ENCODE peak calls at places on chromosomes 2 and 18, in five cellular contexts. K is LNCaP clone FGC, N is mucosa of descending colon, F is lower lobe of right lung, I is A549. G is an unnamed sample.

GRCh38 chr18:49322770-49323490 is 137.5 kb downstream of the DYM start:
- DNase-seq in K (no peak), N (no peak), F (no peak), I (no peak), G (peak; percentile 43)

GRCh38 chr2:175154670-175155082 is 13.3 kb downstream of the ATF2 start:
- DNase-seq in K (no peak), N (no peak), F (no peak), I (no peak), G (no peak)

GRCh38 chr2:56474412-56475158 is 290.8 kb downstream of the CCDC85A start:
- DNase-seq in K (no peak), N (no peak), F (no peak), I (no peak), G (peak; percentile 87)

GRCh38 chr2:54767921-54768320 is 44.5 kb downstream of the EML6 start:
- DNase-seq in K (no peak), N (no peak), F (no peak), I (no peak), G (peak; percentile 61)

GRCh38 chr2:174597347-174598047 is at the start of gene WIPF1:
- DNase-seq in K (no peak), N (no peak), F (no peak), I (no peak), G (no peak)

GRCh38 chr2:239721531-239721930 is 303.6 kb downstream of the NDUFA10 start:
- DNase-seq in K (no peak), N (no peak), F (peak; percentile 28), I (no peak), G (no peak)

GRCh38 chr2:81467096-81467495 is 1162.5 kb upstream of the LRRTM1 start:
- DNase-seq in K (no peak), N (no peak), F (peak; percentile 34), I (no peak), G (no peak)

GRCh38 chr2:234483568-234484251 is 13.2 kb downstream of the ARL4C start:
- DNase-seq in K (no peak), N (peak; percentile 34), F (peak; percentile 60), I (no peak), G (no peak)

GRCh38 chr2:96951125-96951654 is 35.2 kb downstream of the FAM178B start:
- DNase-seq in K (peak; percentile 31), N (peak; percentile 85), F (peak; percentile 85), I (peak; percentile 76), G (no peak)

GRCh38 chr18:61893304-61893970 is 630 bp upstream of the RNF152 start:
- DNase-seq in K (no peak), N (peak; percentile 75), F (peak; percentile 55), I (peak; percentile 13), G (no peak)

GRCh38 chr2:230537531-230537976 is 121.6 kb downstream of the SP100 start:
- DNase-seq in K (no peak), N (no peak), F (no peak), I (no peak), G (no peak)
- H3K4me3 ChIP-seq in K (no peak overlapping the region), N (no peak overlapping the region), F (no peak overlapping the region), I (no peak overlapping the region), G (no peak overlapping the region)

GRCh38 chr18:71942433-71942832 is 601.7 kb downstream of the CBLN2 start:
- DNase-seq in K (no peak), N (no peak), F (no peak), I (no peak), G (no peak)
- TF ChIP-seq CTCF in K (no peak), N (no peak), F (no peak), I (no peak), G (peak; percentile 7)

GRCh38 chr2:69798909-69799526 is 30.4 kb upstream of the GMCL1 start:
- DNase-seq in K (no peak), N (no peak), F (no peak), I (no peak), G (no peak)
- H3K4me3 ChIP-seq in K (no peak overlapping the region), N (no peak overlapping the region), F (peak overlapping the region; percentile 27), I (no peak overlapping the region), G (peak overlapping the region; percentile 16)

DNA sequence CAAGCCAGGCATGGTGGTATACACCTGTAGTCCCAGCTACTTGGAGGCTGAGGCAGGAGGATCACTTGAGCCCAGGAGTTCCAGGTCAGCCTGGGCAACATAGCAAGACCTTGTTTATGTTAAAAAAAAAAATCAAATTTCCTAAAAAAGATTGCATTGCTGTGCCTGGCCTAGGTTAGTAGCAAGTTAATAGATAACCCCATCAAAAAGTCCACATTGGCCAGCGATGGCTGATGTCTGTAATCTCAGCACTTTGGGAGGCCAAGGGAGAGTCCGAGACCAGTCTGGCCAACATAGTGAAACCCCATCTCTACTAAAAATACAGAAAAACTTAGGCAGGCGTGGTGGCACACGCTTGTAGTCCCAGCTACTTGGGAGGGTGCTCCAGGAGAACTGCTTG is 38.7 kb downstream of the PARD6G start:
- DNase-seq in K (no peak), N (no peak), F (no peak), I (no peak), G (no peak)
- TF ChIP-seq CTCF in K (no peak), N (no peak), F (no peak), I (no peak), G (no peak)

GRCh38 chr2:62499430-62500060 is 6.5 kb downstream of the TMEM17 start:
- DNase-seq in K (no peak), N (no peak), F (no peak), I (no peak), G (no peak)

GRCh38 chr2:62492048-62492447 is 13.9 kb downstream of the TMEM17 start:
- DNase-seq in K (no peak), N (no peak), F (no peak), I (no peak), G (no peak)

GRCh38 chr2:62501059-62501458 is 4.9 kb downstream of the TMEM17 start:
- DNase-seq in K (no peak), N (no peak), F (no peak), I (no peak), G (no peak)

GRCh38 chr2:62498739-62499138 is 7.3 kb downstream of the TMEM17 start:
- DNase-seq in K (no peak), N (no peak), F (no peak), I (no peak), G (no peak)

GRCh38 chr2:62495777-62496176 is 10.2 kb downstream of the TMEM17 start:
- DNase-seq in K (no peak), N (no peak), F (no peak), I (no peak), G (no peak)
- H3K4me3 ChIP-seq in K (no peak overlapping the region), N (no peak overlapping the region), F (no peak overlapping the region), I (no peak overlapping the region), G (no peak overlapping the region)

GRCh38 chr2:3594493-3595281 is at the start of gene COLEC11:
- DNase-seq in K (no peak), N (no peak), F (no peak), I (no peak), G (no peak)
- TF ChIP-seq CTCF in K (no peak), N (no peak), F (peak; percentile 35), I (no peak), G (peak; percentile 38)

DNA sequence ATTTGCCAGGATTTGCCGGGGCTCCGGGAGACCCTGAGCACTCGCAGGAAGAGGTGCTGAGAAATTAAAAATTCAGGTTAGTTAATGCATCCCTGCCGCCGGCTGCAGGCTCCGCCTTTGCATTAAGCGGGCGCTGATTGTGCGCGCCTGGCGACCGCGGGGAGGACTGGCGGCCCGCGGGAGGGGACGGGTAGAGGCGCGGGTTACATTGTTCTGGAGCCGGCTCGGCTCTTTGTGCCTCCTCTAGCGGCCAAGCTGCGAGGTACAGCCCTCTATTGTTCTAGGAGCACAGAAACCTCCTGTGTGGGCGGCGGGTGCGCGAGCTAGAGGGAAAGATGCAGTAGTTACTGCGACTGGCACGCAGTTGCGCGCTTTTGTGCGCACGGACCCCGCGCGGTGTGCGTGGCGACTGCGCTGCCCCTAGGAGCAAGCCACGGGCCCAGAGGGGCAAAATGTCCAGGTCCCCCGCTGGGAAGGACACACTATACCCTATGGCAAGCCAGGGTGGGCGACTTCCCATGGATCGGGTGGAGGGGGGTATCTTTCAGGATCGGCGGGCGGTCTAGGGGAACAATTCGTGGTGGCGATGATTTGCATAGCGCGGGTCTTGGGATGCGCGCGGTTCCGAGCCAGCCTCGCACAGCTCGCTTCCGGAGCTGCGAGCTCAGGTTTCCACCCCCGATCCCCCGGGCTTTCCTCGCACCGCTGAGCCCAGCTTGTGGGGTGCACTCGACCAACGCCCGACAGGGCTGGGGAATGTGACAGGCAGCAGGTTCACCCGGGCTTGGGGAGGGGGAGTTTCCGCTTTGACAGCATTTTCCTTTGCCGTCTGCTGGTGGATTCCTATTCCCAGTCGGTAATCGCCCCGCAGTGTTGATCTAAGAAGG is 2.9 kb downstream of the ONECUT2 start:
- DNase-seq in K (peak; percentile 44), N (peak; percentile 73), F (no peak), I (peak; percentile 49), G (no peak)
- H3K4me3 ChIP-seq in K (peak overlapping the region; percentile 49), N (no peak overlapping the region), F (no peak overlapping the region), I (peak overlapping the region; percentile 61), G (peak overlapping the region; percentile 47)

DNA sequence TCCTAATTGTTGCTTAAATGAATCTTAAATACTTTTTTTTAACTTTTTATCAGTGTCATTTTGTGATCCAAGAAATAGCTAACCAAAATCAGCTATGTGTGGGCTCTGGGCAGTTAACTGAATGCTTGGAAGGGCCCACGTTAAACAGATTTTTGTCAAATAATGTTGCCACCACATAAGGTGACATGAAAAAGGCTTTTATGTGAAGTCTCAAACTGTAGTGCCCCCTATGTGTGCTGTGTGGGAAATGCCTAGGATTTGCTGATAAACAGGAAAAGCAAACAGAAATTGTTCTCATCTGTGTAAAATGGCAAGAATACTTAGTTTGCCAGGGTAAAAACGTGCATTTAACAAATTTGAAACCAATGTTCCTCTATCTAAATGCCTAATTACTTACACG is 242.2 kb downstream of the ZNF516 start:
- DNase-seq in K (no peak), N (no peak), F (no peak), I (no peak), G (no peak)
- TF ChIP-seq CTCF in K (peak; percentile 30), N (no peak), F (no peak), I (no peak), G (peak; percentile 79)

DNA sequence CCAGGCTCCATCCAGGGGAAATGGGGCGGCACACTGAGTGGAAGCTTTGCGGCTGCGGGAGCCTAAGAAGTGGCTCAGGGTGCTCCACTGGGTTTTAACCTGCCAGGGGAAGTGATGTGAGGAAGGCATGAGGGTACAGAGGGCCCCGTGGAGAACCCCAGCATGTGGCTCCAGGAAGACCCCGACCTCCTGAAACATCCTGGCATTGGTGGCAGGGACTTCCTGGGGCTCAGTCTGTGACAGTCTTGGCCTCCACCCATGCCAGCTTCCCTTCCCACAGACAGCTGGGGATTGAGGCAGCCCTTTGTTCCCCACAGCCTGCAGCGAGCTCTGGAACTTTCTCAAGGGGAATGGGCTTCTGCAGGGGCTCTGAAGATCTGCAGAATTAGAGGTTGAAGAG is 146.6 kb downstream of the TNS1 start:
- DNase-seq in K (no peak), N (no peak), F (no peak), I (no peak), G (no peak)
- H3K4me3 ChIP-seq in K (no peak overlapping the region), N (no peak overlapping the region), F (peak overlapping the region; percentile 41), I (no peak overlapping the region), G (no peak overlapping the region)

GRCh38 chr2:10036095-10036879 is 7.1 kb upstream of the KLF11 start:
- DNase-seq in K (no peak), N (peak; percentile 59), F (peak; percentile 73), I (peak; percentile 95), G (peak; percentile 71)
- TF ChIP-seq CTCF in K (peak; percentile 28), N (no peak), F (peak; percentile 61), I (peak; percentile 62), G (peak; percentile 78)

G was measured in epithelial cell of proximal tubule.